ENCODE peak calls at places on chromosomes 2 and 18, in five cellular contexts. D is neuronal stem cell, H is trophoblast cell, V is mesenchymal stem cell, F is mesendoderm. L is an unnamed sample.

GRCh38 chr2:1745171-1746023 is 1.1 kb upstream of the PXDN start:
- DNase-seq in D (no peak), H (no peak), V (no peak), F (no peak), L (no peak)

GRCh38 chr2:24429711-24430110 is 61.3 kb upstream of the NCOA1 start:
- DNase-seq in D (no peak), H (no peak), V (peak), F (no peak), L (peak)

GRCh38 chr2:99710720-99711612 is 221.1 kb upstream of the REV1 start:
- DNase-seq in D (no peak), H (peak), V (no peak), F (peak), L (no peak)

GRCh38 chr2:144707927-144708326 is 188.0 kb upstream of the ZEB2 start:
- DNase-seq in D (no peak), H (peak), V (peak), F (peak), L (peak)

GRCh38 chr2:74255660-74256228 is 57.3 kb downstream of the MTHFD2 start:
- DNase-seq in D (no peak), H (no peak), V (no peak), F (no peak), L (no peak)

GRCh38 chr2:172095905-172096660 is 6.6 kb downstream of the DLX2 start:
- DNase-seq in D (peak), H (no peak), V (no peak), F (peak), L (no peak)

GRCh38 chr2:145777297-145777696 is 1257.4 kb upstream of the ZEB2 start:
- DNase-seq in D (no peak), H (no peak), V (peak), F (no peak), L (peak)

GRCh38 chr18:35707674-35708073 is 126.1 kb downstream of the GALNT1 start:
- DNase-seq in D (no peak), H (no peak), V (no peak), F (no peak), L (no peak)

GRCh38 chr2:220460257-220460985 is 833.0 kb downstream of the SLC4A3 start:
- DNase-seq in D (no peak), H (peak), V (no peak), F (peak), L (peak)

GRCh38 chr2:212227755-212228154 is 310.8 kb downstream of the ERBB4 start:
- DNase-seq in D (no peak), H (no peak), V (peak), F (peak), L (peak)

GRCh38 chr2:231124833-231125232 is at the start of gene HTR2B:
- DNase-seq in D (no peak), H (no peak), V (peak), F (peak), L (peak)

GRCh38 chr2:16223481-16224177 is 283.3 kb downstream of the MYCN start:
- DNase-seq in D (peak), H (no peak), V (no peak), F (no peak), L (no peak)

GRCh38 chr2:237724811-237725478 is 73.6 kb upstream of the RBM44 start:
- DNase-seq in D (no peak), H (no peak), V (no peak), F (no peak), L (no peak)

GRCh38 chr2:198203306-198203705 is 398.9 kb downstream of the PLCL1 start:
- DNase-seq in D (no peak), H (no peak), V (no peak), F (no peak), L (no peak)

GRCh38 chr2:115303-115702 is 69.0 kb upstream of the FAM110C start:
- DNase-seq in D (no peak), H (no peak), V (no peak), F (peak), L (no peak)

GRCh38 chr2:100268986-100269385 is 53.3 kb downstream of the LONRF2 start:
- DNase-seq in D (no peak), H (no peak), V (no peak), F (no peak), L (no peak)

GRCh38 chr2:38376346-38376682 is 759 bp downstream of the ATL2 start:
- DNase-seq in D (peak), H (peak), V (peak), F (peak), L (peak)

GRCh38 chr2:219155054-219155644 is 5.5 kb downstream of the NHEJ1 start:
- DNase-seq in D (peak), H (peak), V (peak), F (peak), L (peak)

GRCh38 chr2:209426432-209426831 is 2.6 kb downstream of the MAP2 start:
- DNase-seq in D (no peak), H (no peak), V (no peak), F (peak), L (no peak)

GRCh38 chr2:241007111-241007510 is 8.7 kb downstream of the SNED1 start:
- DNase-seq in D (no peak), H (no peak), V (no peak), F (no peak), L (no peak)

GRCh38 chr2:28339516-28340175 is 53.0 kb upstream of the FOSL2 start:
- DNase-seq in D (no peak), H (no peak), V (no peak), F (no peak), L (no peak)

GRCh38 chr18:53283708-53284107 is 940.8 kb downstream of the MBD2 start:
- DNase-seq in D (no peak), H (no peak), V (no peak), F (no peak), L (no peak)

GRCh38 chr2:70085711-70086277 is 1.5 kb upstream of the PCBP1 start:
- DNase-seq in D (no peak), H (no peak), V (no peak), F (peak), L (no peak)

GRCh38 chr2:75602724-75603342 is 42.1 kb upstream of the EVA1A start:
- DNase-seq in D (no peak), H (peak), V (peak), F (no peak), L (peak)

GRCh38 chr2:121529439-121530209 is 1.1 kb upstream of the RNU4ATAC start:
- DNase-seq in D (peak), H (peak), V (peak), F (no peak), L (peak)

GRCh38 chr2:176494949-176495353 is 225.7 kb downstream of the MTX2 start:
- DNase-seq in D (no peak), H (no peak), V (no peak), F (no peak), L (no peak)

GRCh38 chr2:7992612-7993596 is 689.0 kb upstream of the ID2 start:
- DNase-seq in D (no peak), H (no peak), V (peak), F (no peak), L (peak)

GRCh38 chr2:235493775-235494715 is at the start of gene AGAP1:
- DNase-seq in D (peak), H (peak), V (peak), F (peak), L (peak)

GRCh38 chr2:109060496-109060895 is 68.5 kb upstream of the SH3RF3 start:
- DNase-seq in D (no peak), H (no peak), V (no peak), F (no peak), L (no peak)

GRCh38 chr2:227870710-227871374 is 589 bp upstream of the DAW1 start:
- DNase-seq in D (no peak), H (peak), V (peak), F (peak), L (peak)

GRCh38 chr2:159101755-159102489 is 133.5 kb downstream of the TANC1 start:
- DNase-seq in D (no peak), H (no peak), V (no peak), F (no peak), L (no peak)

GRCh38 chr2:214740867-214741266 is 68.6 kb downstream of the BARD1 start:
- DNase-seq in D (no peak), H (no peak), V (no peak), F (no peak), L (no peak)

GRCh38 chr2:75503048-75503607 is 57.6 kb downstream of the EVA1A start:
- DNase-seq in D (no peak), H (peak), V (peak), F (peak), L (peak)

GRCh38 chr2:44848026-44848425 is 93.5 kb upstream of the SIX3 start:
- DNase-seq in D (no peak), H (no peak), V (no peak), F (no peak), L (no peak)

GRCh38 chr2:170123593-170123992 is 54.4 kb upstream of the MYO3B start:
- DNase-seq in D (no peak), H (no peak), V (peak), F (peak), L (peak)

GRCh38 chr2:66305714-66306113 is 129.2 kb upstream of the MEIS1 start:
- DNase-seq in D (no peak), H (no peak), V (no peak), F (peak), L (peak)

GRCh38 chr2:236855176-236855865 is 230.4 kb upstream of the COPS8 start:
- DNase-seq in D (no peak), H (no peak), V (no peak), F (no peak), L (no peak)

GRCh38 chr2:13003500-13003899 is 286.8 kb downstream of the TRIB2 start:
- DNase-seq in D (no peak), H (no peak), V (no peak), F (no peak), L (no peak)

GRCh38 chr2:13005048-13005447 is 288.3 kb downstream of the TRIB2 start:
- DNase-seq in D (no peak), H (no peak), V (no peak), F (no peak), L (no peak)

GRCh38 chr2:13006829-13007715 is 290.3 kb downstream of the TRIB2 start:
- DNase-seq in D (peak), H (peak), V (peak), F (peak), L (peak)

GRCh38 chr2:13006407-13006806 is 289.7 kb downstream of the TRIB2 start:
- DNase-seq in D (no peak), H (no peak), V (peak), F (no peak), L (no peak)

DNA sequence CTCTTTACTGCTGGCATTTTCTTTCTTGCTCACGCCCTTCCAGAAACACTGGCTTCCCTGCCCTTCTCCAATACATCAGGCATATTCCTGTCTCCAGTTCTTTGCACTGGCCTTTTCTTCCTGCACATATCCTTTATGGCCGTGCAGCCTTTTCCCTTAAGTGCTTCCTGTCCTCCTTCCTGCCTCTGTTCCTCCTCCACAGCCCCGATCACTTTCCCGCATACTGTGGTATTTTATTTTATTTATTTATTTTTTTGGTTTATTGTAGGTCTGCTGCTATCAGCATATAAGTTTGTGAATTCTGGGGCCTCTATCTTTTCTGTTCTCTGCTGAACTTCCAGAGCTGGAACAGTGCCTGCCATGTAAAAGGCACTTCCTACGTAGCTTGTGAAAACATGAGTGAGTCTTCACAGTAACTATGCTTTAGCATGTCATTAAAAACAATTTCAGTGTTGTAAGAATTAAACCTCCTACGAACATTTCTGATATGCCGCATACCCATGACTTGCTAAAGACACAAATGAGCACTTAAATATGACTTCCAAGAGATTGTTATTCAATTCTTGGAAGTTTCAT is 289.1 kb downstream of the TRIB2 start:
- DNase-seq in D (no peak), H (no peak), V (peak), F (no peak), L (peak)
- H2AK5ac ChIP-seq in D (no peak), H (no peak), V (no peak), F (no peak), L (no peak)

DNA sequence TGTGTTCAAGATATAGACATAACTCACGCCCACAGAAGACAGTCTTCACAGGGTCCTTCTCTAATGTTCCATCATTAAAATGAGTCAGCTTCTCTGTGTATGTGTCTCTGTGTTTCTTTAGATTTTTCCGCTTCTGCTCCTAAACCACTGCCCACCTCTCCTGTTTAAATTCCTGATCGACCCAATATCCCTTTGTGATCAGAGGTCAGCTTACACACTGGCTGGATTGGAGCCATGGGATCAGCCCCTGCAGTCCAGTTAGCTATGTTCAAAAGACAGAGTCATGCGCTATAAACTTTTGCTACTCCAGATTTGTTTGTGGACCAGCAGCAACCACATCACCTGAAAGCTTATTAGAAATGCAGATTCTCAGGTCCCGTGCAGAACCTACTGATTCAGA is 229.2 kb downstream of the C1D start:
- DNase-seq in D (no peak), H (no peak), V (no peak), F (no peak), L (no peak)
- H4K8ac ChIP-seq in D (no peak), H (no peak), V (no peak), F (no peak), L (no peak)

DNA sequence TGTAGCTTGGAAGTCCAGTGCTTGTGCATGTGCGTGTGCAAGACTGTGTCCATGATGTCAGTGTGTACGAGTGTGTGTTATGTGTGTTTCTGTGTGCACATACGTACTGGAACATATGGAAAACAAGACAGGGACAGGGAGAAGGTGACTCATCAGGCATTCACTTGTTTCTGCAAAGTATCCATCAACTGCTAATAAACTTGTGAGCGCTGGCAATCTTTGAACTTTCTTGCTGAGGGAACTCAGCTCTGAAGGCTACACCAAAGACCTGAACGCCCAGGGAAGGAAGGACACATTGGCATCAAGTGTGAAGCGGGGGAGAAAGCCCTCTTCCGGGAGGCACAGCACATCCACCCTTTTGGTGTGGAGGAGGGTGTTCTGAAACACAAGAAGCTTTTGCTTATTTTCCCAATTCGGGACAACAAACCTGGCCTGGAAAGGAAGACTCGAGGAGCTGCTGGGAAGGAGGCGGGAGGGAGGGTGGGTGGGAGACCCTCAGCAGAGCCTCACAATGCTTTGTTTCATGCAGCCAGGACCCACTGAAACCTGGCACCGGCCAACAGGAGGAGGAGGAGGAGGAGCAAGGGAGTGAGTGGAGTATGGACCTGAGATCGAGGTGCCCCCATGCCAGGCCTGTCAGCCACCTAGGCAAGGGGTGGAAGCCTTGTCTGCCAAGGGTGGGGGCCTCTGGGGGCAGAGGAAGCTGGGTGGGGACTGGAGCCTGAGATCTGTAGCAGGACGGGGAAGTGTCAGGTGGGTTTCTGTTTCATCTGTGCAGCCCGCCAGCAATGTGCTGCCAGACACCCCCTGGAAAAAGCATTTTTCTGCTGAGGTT is 26.8 kb downstream of the SMAD7 start:
- DNase-seq in D (no peak), H (no peak), V (peak), F (peak), L (peak)
- H2AK5ac ChIP-seq in D (no peak), H (no peak), V (peak), F (no peak), L (peak)

GRCh38 chr2:127535422-127535901 is at the start of gene MYO7B:
- DNase-seq in D (no peak), H (no peak), V (no peak), F (no peak), L (no peak)
- H4K8ac ChIP-seq in D (no peak), H (no peak), V (no peak), F (no peak), L (no peak)

GRCh38 chr2:61732787-61733186 is 121.1 kb downstream of the FAM161A start:
- DNase-seq in D (no peak), H (no peak), V (no peak), F (no peak), L (no peak)

GRCh38 chr2:61722800-61723199 is 131.1 kb downstream of the FAM161A start:
- DNase-seq in D (no peak), H (no peak), V (no peak), F (no peak), L (no peak)

GRCh38 chr2:61726456-61727209 is 127.2 kb downstream of the FAM161A start:
- DNase-seq in D (no peak), H (peak), V (peak), F (no peak), L (peak)

GRCh38 chr2:61722311-61722710 is 131.5 kb downstream of the FAM161A start:
- DNase-seq in D (no peak), H (no peak), V (no peak), F (no peak), L (no peak)

DNA sequence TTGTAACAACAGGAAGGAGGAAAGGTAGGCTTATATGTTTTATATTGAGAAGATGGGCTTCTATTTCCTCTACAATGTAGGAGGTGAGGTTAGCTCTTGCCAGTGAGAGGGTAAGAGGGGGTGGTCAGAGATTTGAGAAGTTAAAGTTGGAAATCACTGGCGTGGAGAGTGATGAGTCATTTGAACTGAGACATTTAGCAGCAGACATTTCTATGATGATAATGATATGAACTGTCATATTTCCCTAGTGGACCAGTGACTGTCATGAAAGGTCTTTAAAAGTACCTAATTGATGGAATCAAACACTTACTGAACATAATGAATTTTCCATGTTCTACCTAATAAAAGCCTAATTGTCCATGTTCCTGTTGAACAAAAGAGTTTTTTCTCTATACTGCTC is 126.1 kb downstream of the FAM161A start:
- DNase-seq in D (no peak), H (no peak), V (no peak), F (no peak), L (peak)
- H2AK5ac ChIP-seq in D (no peak), H (no peak), V (no peak), F (no peak), L (no peak)

GRCh38 chr18:77341527-77341926 is 91.9 kb downstream of the GALR1 start:
- DNase-seq in D (no peak), H (no peak), V (no peak), F (peak), L (no peak)
- H4K8ac ChIP-seq in D (no peak), H (no peak), V (no peak), F (no peak), L (no peak)

DNA sequence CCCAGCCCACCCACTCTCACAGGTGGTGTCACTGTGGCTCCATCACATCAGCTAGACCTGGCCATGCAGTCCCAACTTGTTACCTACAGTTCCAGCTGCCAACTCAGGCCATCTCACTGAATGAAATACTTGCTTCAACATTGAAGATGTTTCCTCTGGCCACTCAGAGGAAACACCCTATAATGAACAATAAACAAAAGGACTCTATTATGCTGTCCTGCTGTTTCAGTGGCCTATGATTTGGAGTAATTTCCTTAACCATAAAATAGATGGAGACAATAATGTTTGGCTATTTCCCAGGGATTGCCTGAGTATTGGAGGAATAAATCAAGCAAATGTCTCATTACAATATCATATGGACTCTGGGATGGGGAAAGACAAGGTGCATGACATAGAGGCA is 134.3 kb downstream of the TGIF1 start:
- DNase-seq in D (no peak), H (no peak), V (no peak), F (no peak), L (no peak)
- H2AK5ac ChIP-seq in D (no peak), H (no peak), V (no peak), F (no peak), L (no peak)

GRCh38 chr2:242056785-242057184 is 187.3 kb downstream of the RTP5 start:
- DNase-seq in D (no peak), H (no peak), V (no peak), F (no peak), L (no peak)

GRCh38 chr2:242058116-242058680 is 188.7 kb downstream of the RTP5 start:
- DNase-seq in D (no peak), H (no peak), V (no peak), F (no peak), L (no peak)

GRCh38 chr2:242060212-242060835 is 190.8 kb downstream of the RTP5 start:
- DNase-seq in D (no peak), H (no peak), V (peak), F (no peak), L (peak)

GRCh38 chr2:242057379-242058040 is 188.0 kb downstream of the RTP5 start:
- DNase-seq in D (no peak), H (no peak), V (no peak), F (no peak), L (no peak)

GRCh38 chr2:242059566-242059965 is 190.0 kb downstream of the RTP5 start:
- DNase-seq in D (no peak), H (no peak), V (no peak), F (no peak), L (no peak)
- H4K8ac ChIP-seq in D (no peak), H (no peak), V (no peak), F (no peak), L (no peak)

GRCh38 chr2:10326151-10326616 is 23.5 kb downstream of the HPCAL1 start:
- DNase-seq in D (no peak), H (no peak), V (no peak), F (no peak), L (no peak)
- H2AK5ac ChIP-seq in D (peak), H (no peak), V (no peak), F (no peak), L (no peak)

GRCh38 chr2:96773922-96774321 is 13.2 kb downstream of the CNNM4 start:
- DNase-seq in D (no peak), H (no peak), V (peak), F (peak), L (no peak)
- H4K8ac ChIP-seq in D (no peak), H (peak), V (peak), F (no peak), L (no peak)

L was measured in IMR-90.